ENCODE peak calls at places on chromosomes 11 and 22, in five cellular contexts. One of them, this sample, is unnamed.

GRCh38 chr22:23293720-23294119 is 113.4 kb downstream of the BCR start:
- DNase-seq in effector CD4-positive, alpha-beta T cell: no peak
- DNase-seq in M059J: no peak
- DNase-seq in NCI-H1436: no peak
- DNase-seq in activated effector memory CD4-positive, alpha-beta T cell treated with Interleukin-2 at 50 U/mL for 16 hours: no peak
- DNase-seq in this sample: no peak

GRCh38 chr11:40597546-40598113 is 861.8 kb downstream of the LRRC4C start:
- DNase-seq in effector CD4-positive, alpha-beta T cell: no peak
- DNase-seq in M059J: no peak
- DNase-seq in NCI-H1436: no peak
- DNase-seq in activated effector memory CD4-positive, alpha-beta T cell treated with Interleukin-2 at 50 U/mL for 16 hours: no peak
- DNase-seq in this sample: no peak

GRCh38 chr11:126544311-126545056 is 189.0 kb downstream of the ST3GAL4 start:
- DNase-seq in effector CD4-positive, alpha-beta T cell: no peak
- DNase-seq in M059J: peak; percentile 78
- DNase-seq in NCI-H1436: peak; percentile 56
- DNase-seq in activated effector memory CD4-positive, alpha-beta T cell treated with Interleukin-2 at 50 U/mL for 16 hours: no peak
- DNase-seq in this sample: no peak

GRCh38 chr22:45328822-45329535 is 19.2 kb downstream of the FAM118A start:
- DNase-seq in effector CD4-positive, alpha-beta T cell: no peak
- DNase-seq in M059J: no peak
- DNase-seq in NCI-H1436: no peak
- DNase-seq in activated effector memory CD4-positive, alpha-beta T cell treated with Interleukin-2 at 50 U/mL for 16 hours: no peak
- DNase-seq in this sample: no peak

GRCh38 chr11:15159085-15159484 is 44.4 kb downstream of the INSC start:
- DNase-seq in effector CD4-positive, alpha-beta T cell: no peak
- DNase-seq in M059J: peak; percentile 63
- DNase-seq in NCI-H1436: peak; percentile 7
- DNase-seq in activated effector memory CD4-positive, alpha-beta T cell treated with Interleukin-2 at 50 U/mL for 16 hours: no peak
- DNase-seq in this sample: no peak

GRCh38 chr22:38882480-38882879 is 10.5 kb upstream of the CBX6 start:
- DNase-seq in effector CD4-positive, alpha-beta T cell: no peak
- DNase-seq in M059J: no peak
- DNase-seq in NCI-H1436: no peak
- DNase-seq in activated effector memory CD4-positive, alpha-beta T cell treated with Interleukin-2 at 50 U/mL for 16 hours: no peak
- DNase-seq in this sample: no peak

GRCh38 chr11:33713914-33714398 is 13.3 kb upstream of the C11orf91 start:
- DNase-seq in effector CD4-positive, alpha-beta T cell: no peak
- DNase-seq in M059J: no peak
- DNase-seq in NCI-H1436: no peak
- DNase-seq in activated effector memory CD4-positive, alpha-beta T cell treated with Interleukin-2 at 50 U/mL for 16 hours: no peak
- DNase-seq in this sample: no peak

GRCh38 chr22:49209452-49210195 is 618.0 kb downstream of the BRD1 start:
- DNase-seq in effector CD4-positive, alpha-beta T cell: no peak
- DNase-seq in M059J: no peak
- DNase-seq in NCI-H1436: peak; percentile 76
- DNase-seq in activated effector memory CD4-positive, alpha-beta T cell treated with Interleukin-2 at 50 U/mL for 16 hours: no peak
- DNase-seq in this sample: peak; percentile 78

GRCh38 chr22:33330534-33330933 is 272.4 kb upstream of the SYN3 start:
- DNase-seq in effector CD4-positive, alpha-beta T cell: no peak
- DNase-seq in M059J: no peak
- DNase-seq in NCI-H1436: no peak
- DNase-seq in activated effector memory CD4-positive, alpha-beta T cell treated with Interleukin-2 at 50 U/mL for 16 hours: no peak
- DNase-seq in this sample: no peak

GRCh38 chr11:77068461-77069335 is 1.9 kb downstream of the CAPN5 start:
- DNase-seq in effector CD4-positive, alpha-beta T cell: no peak
- DNase-seq in M059J: no peak
- DNase-seq in NCI-H1436: no peak
- DNase-seq in activated effector memory CD4-positive, alpha-beta T cell treated with Interleukin-2 at 50 U/mL for 16 hours: no peak
- DNase-seq in this sample: no peak

GRCh38 chr11:117822031-117822521 is 2.5 kb downstream of the FXYD2 start:
- DNase-seq in effector CD4-positive, alpha-beta T cell: peak; percentile 42
- DNase-seq in M059J: no peak
- DNase-seq in NCI-H1436: peak; percentile 48
- DNase-seq in activated effector memory CD4-positive, alpha-beta T cell treated with Interleukin-2 at 50 U/mL for 16 hours: peak; percentile 34
- DNase-seq in this sample: no peak

GRCh38 chr11:73623651-73624050 is 22.7 kb upstream of the PLEKHB1 start:
- DNase-seq in effector CD4-positive, alpha-beta T cell: no peak
- DNase-seq in M059J: no peak
- DNase-seq in NCI-H1436: no peak
- DNase-seq in activated effector memory CD4-positive, alpha-beta T cell treated with Interleukin-2 at 50 U/mL for 16 hours: no peak
- DNase-seq in this sample: no peak

GRCh38 chr11:13494051-13494450 is 1.7 kb downstream of the PTH start:
- DNase-seq in effector CD4-positive, alpha-beta T cell: no peak
- DNase-seq in M059J: no peak
- DNase-seq in NCI-H1436: no peak
- DNase-seq in activated effector memory CD4-positive, alpha-beta T cell treated with Interleukin-2 at 50 U/mL for 16 hours: no peak
- DNase-seq in this sample: no peak

GRCh38 chr11:111976614-111977140 is 39.5 kb downstream of the DIXDC1 start:
- DNase-seq in effector CD4-positive, alpha-beta T cell: no peak
- DNase-seq in M059J: peak; percentile 83
- DNase-seq in NCI-H1436: no peak
- DNase-seq in activated effector memory CD4-positive, alpha-beta T cell treated with Interleukin-2 at 50 U/mL for 16 hours: no peak
- DNase-seq in this sample: no peak

GRCh38 chr11:60625262-60625661 is 74.2 kb upstream of the MS4A8 start:
- DNase-seq in effector CD4-positive, alpha-beta T cell: no peak
- DNase-seq in M059J: peak; percentile 65
- DNase-seq in NCI-H1436: no peak
- DNase-seq in activated effector memory CD4-positive, alpha-beta T cell treated with Interleukin-2 at 50 U/mL for 16 hours: no peak
- DNase-seq in this sample: peak; percentile 7

GRCh38 chr11:33687733-33688479 is 12.7 kb downstream of the C11orf91 start:
- DNase-seq in effector CD4-positive, alpha-beta T cell: no peak
- DNase-seq in M059J: peak; percentile 81
- DNase-seq in NCI-H1436: peak; percentile 56
- DNase-seq in activated effector memory CD4-positive, alpha-beta T cell treated with Interleukin-2 at 50 U/mL for 16 hours: no peak
- DNase-seq in this sample: peak; percentile 47

GRCh38 chr22:21443735-21444421 is 23.3 kb upstream of the TMEM191C start:
- DNase-seq in effector CD4-positive, alpha-beta T cell: no peak
- DNase-seq in M059J: no peak
- DNase-seq in NCI-H1436: no peak
- DNase-seq in activated effector memory CD4-positive, alpha-beta T cell treated with Interleukin-2 at 50 U/mL for 16 hours: no peak
- DNase-seq in this sample: no peak

GRCh38 chr11:3165916-3166267 is 782 bp upstream of the OSBPL5 start:
- DNase-seq in effector CD4-positive, alpha-beta T cell: no peak
- DNase-seq in M059J: no peak
- DNase-seq in NCI-H1436: no peak
- DNase-seq in activated effector memory CD4-positive, alpha-beta T cell treated with Interleukin-2 at 50 U/mL for 16 hours: no peak
- DNase-seq in this sample: no peak

GRCh38 chr11:59180168-59180567 is 8.2 kb downstream of the DTX4 start:
- DNase-seq in effector CD4-positive, alpha-beta T cell: no peak
- DNase-seq in M059J: no peak
- DNase-seq in NCI-H1436: no peak
- DNase-seq in activated effector memory CD4-positive, alpha-beta T cell treated with Interleukin-2 at 50 U/mL for 16 hours: no peak
- DNase-seq in this sample: no peak

GRCh38 chr11:27085115-27085514 is 44.5 kb downstream of the BBOX1 start:
- DNase-seq in effector CD4-positive, alpha-beta T cell: no peak
- DNase-seq in M059J: no peak
- DNase-seq in NCI-H1436: no peak
- DNase-seq in activated effector memory CD4-positive, alpha-beta T cell treated with Interleukin-2 at 50 U/mL for 16 hours: no peak
- DNase-seq in this sample: no peak

GRCh38 chr11:46669606-46670243 is 30.7 kb downstream of the ARHGAP1 start:
- DNase-seq in effector CD4-positive, alpha-beta T cell: no peak
- DNase-seq in M059J: no peak
- DNase-seq in NCI-H1436: no peak
- DNase-seq in activated effector memory CD4-positive, alpha-beta T cell treated with Interleukin-2 at 50 U/mL for 16 hours: no peak
- DNase-seq in this sample: no peak

GRCh38 chr11:65498042-65498726 is 661 bp upstream of the MALAT1 start:
- DNase-seq in effector CD4-positive, alpha-beta T cell: peak; percentile 54
- DNase-seq in M059J: peak; percentile 57
- DNase-seq in NCI-H1436: peak; percentile 67
- DNase-seq in activated effector memory CD4-positive, alpha-beta T cell treated with Interleukin-2 at 50 U/mL for 16 hours: peak; percentile 51
- DNase-seq in this sample: peak; percentile 73

GRCh38 chr11:19524171-19524671 is 188.4 kb upstream of the NAV2 start:
- DNase-seq in effector CD4-positive, alpha-beta T cell: no peak
- DNase-seq in M059J: no peak
- DNase-seq in NCI-H1436: no peak
- DNase-seq in activated effector memory CD4-positive, alpha-beta T cell treated with Interleukin-2 at 50 U/mL for 16 hours: no peak
- DNase-seq in this sample: no peak

GRCh38 chr22:41919357-41920224 is 4.7 kb upstream of the SHISA8 start:
- DNase-seq in effector CD4-positive, alpha-beta T cell: no peak
- DNase-seq in M059J: peak; percentile 14
- DNase-seq in NCI-H1436: peak; percentile 29
- DNase-seq in activated effector memory CD4-positive, alpha-beta T cell treated with Interleukin-2 at 50 U/mL for 16 hours: no peak
- DNase-seq in this sample: no peak

GRCh38 chr22:50002791-50003190 is 9.8 kb downstream of the IL17REL start:
- DNase-seq in effector CD4-positive, alpha-beta T cell: no peak
- DNase-seq in M059J: no peak
- DNase-seq in NCI-H1436: no peak
- DNase-seq in activated effector memory CD4-positive, alpha-beta T cell treated with Interleukin-2 at 50 U/mL for 16 hours: no peak
- DNase-seq in this sample: no peak

GRCh38 chr11:65718964-65719492 is 1.6 kb downstream of the RNASEH2C start:
- DNase-seq in effector CD4-positive, alpha-beta T cell: no peak
- DNase-seq in M059J: peak; percentile 40
- DNase-seq in NCI-H1436: no peak
- DNase-seq in activated effector memory CD4-positive, alpha-beta T cell treated with Interleukin-2 at 50 U/mL for 16 hours: no peak
- DNase-seq in this sample: no peak

GRCh38 chr11:70742553-70743291 is 344.4 kb downstream of the CTTN start:
- DNase-seq in effector CD4-positive, alpha-beta T cell: no peak
- DNase-seq in M059J: no peak
- DNase-seq in NCI-H1436: no peak
- DNase-seq in activated effector memory CD4-positive, alpha-beta T cell treated with Interleukin-2 at 50 U/mL for 16 hours: no peak
- DNase-seq in this sample: no peak

GRCh38 chr11:93784935-93785360 is 866 bp downstream of the MED17 start:
- DNase-seq in effector CD4-positive, alpha-beta T cell: no peak
- DNase-seq in M059J: no peak
- DNase-seq in NCI-H1436: no peak
- DNase-seq in activated effector memory CD4-positive, alpha-beta T cell treated with Interleukin-2 at 50 U/mL for 16 hours: no peak
- DNase-seq in this sample: peak; percentile 3

GRCh38 chr11:64015935-64016468 is 19.7 kb upstream of the FLRT1 start:
- DNase-seq in effector CD4-positive, alpha-beta T cell: no peak
- DNase-seq in M059J: no peak
- DNase-seq in NCI-H1436: no peak
- DNase-seq in activated effector memory CD4-positive, alpha-beta T cell treated with Interleukin-2 at 50 U/mL for 16 hours: no peak
- DNase-seq in this sample: no peak

This sample was measured in NCI-H748 treated with DMSO at 0.1 percent for 48 hours.